ENCODE peak calls at places on chromosomes 6 and 20, in eight cellular contexts. E is NCI-H187 treated with DMSO at 0.1 percent for 48 hours; T is stimulated activated CD8-positive, alpha-beta memory T cell treated with anti-CD3 and anti-CD28 coated beads, Interleukin-4, amount 100 ng/mL, for 1 hour; K is HCEC 1CT; P is ELR; S is NK-92 treated with Interleukin-12 subunit alpha and Interleukin-12 subunit beta, amount 100 ng/mL, for 24 hours; Q is HT1080; A is bronchial epithelial cell. V is an unnamed sample.

GRCh38 chr6:157246771-157247484 is 76.4 kb downstream of the TMEM242 start:
- DNase-seq in E (no peak), T (no peak), K (no peak), P (no peak), S (no peak), Q (no peak), A (no peak), V (no peak)

GRCh38 chr20:25308671-25309394 is 60.9 kb downstream of the PYGB start:
- DNase-seq in E (no peak), T (no peak), K (peak), P (peak), S (no peak), Q (peak), A (no peak), V (no peak)

GRCh38 chr6:90530882-90531281 is 56.0 kb downstream of the MAP3K7 start:
- DNase-seq in E (no peak), T (no peak), K (no peak), P (no peak), S (no peak), Q (no peak), A (no peak), V (no peak)

GRCh38 chr6:116083052-116083451 is 17.6 kb upstream of the NT5DC1 start:
- DNase-seq in E (no peak), T (no peak), K (no peak), P (no peak), S (no peak), Q (no peak), A (no peak), V (no peak)

GRCh38 chr6:22049002-22049401 is 247.8 kb downstream of the PRL start:
- DNase-seq in E (no peak), T (no peak), K (no peak), P (no peak), S (no peak), Q (no peak), A (peak), V (no peak)

GRCh38 chr20:46388945-46389344 is 17.5 kb downstream of the ELMO2 start:
- DNase-seq in E (no peak), T (no peak), K (no peak), P (no peak), S (no peak), Q (no peak), A (no peak), V (no peak)

GRCh38 chr6:132188865-132189264 is 212.4 kb downstream of the MOXD1 start:
- DNase-seq in E (no peak), T (no peak), K (peak), P (peak), S (no peak), Q (peak), A (peak), V (no peak)

GRCh38 chr20:2164966-2165365 is 63.3 kb downstream of the STK35 start:
- DNase-seq in E (no peak), T (no peak), K (no peak), P (no peak), S (no peak), Q (no peak), A (no peak), V (no peak)

GRCh38 chr20:33373735-33374605 is 27.3 kb downstream of the CDK5RAP1 start:
- DNase-seq in E (no peak), T (no peak), K (peak), P (peak), S (no peak), Q (peak), A (peak), V (no peak)

GRCh38 chr6:14294270-14294951 is 176.8 kb downstream of the CD83 start:
- DNase-seq in E (peak), T (no peak), K (no peak), P (no peak), S (no peak), Q (no peak), A (no peak), V (no peak)

GRCh38 chr6:3163248-3163594 is 5.9 kb upstream of the TUBB2A start:
- DNase-seq in E (no peak), T (no peak), K (peak), P (no peak), S (no peak), Q (no peak), A (no peak), V (no peak)

V was measured in CD4-positive, alpha-beta T cell.